ENCODE peak calls at places on chromosomes 12 and 14, in eight cellular contexts. B is CD8-positive, alpha-beta T cell; F is glutamatergic neuron; D is mucosa of descending colon; V is neural crest cell; Z is GM12865; G is left ventricle myocardium inferior; U is activated B cell treated with CpG ODN at 0.5 μM for 24 hours. T is an unnamed sample.

GRCh38 chr12:2919249-2919648 is 28.6 kb downstream of the TULP3 start:
- DNase-seq in B (no peak), F (no peak), U (no peak), D (no peak), V (no peak), G (no peak), Z (no peak), T (no peak)

GRCh38 chr14:76926521-76927251 is 100.5 kb downstream of the LRRC74A start:
- DNase-seq in D (no peak), Z (peak; percentile 74), G (peak; percentile 75), U (no peak), V (no peak), F (peak; percentile 58), B (peak; percentile 46), T (peak; percentile 80)

GRCh38 chr12:76096079-76096651 is 11.7 kb upstream of the NAP1L1 start:
- DNase-seq in G (no peak), B (no peak), F (no peak), D (no peak), U (no peak), V (no peak), Z (no peak), T (no peak)

GRCh38 chr14:69317780-69318179 is 57.8 kb downstream of the GALNT16 start:
- DNase-seq in F (no peak), G (no peak), U (no peak), D (no peak), V (no peak), Z (peak; percentile 38), B (no peak), T (peak; percentile 15)

GRCh38 chr12:19915392-19916192 is 452.7 kb upstream of the PDE3A start:
- DNase-seq in D (no peak), Z (peak; percentile 63), B (no peak), U (no peak), V (no peak), F (no peak), G (no peak), T (no peak)

GRCh38 chr12:95463019-95463418 is 10.9 kb upstream of the METAP2 start:
- DNase-seq in Z (no peak), G (no peak), F (no peak), U (no peak), D (no peak), B (no peak), V (no peak), T (no peak)

GRCh38 chr12:71627438-71628002 is 36.1 kb downstream of the ZFC3H1 start:
- DNase-seq in V (no peak), B (no peak), G (no peak), F (no peak), U (no peak), D (no peak), Z (no peak), T (no peak)

GRCh38 chr12:82144505-82144904 is 213.7 kb downstream of the CCDC59 start:
- DNase-seq in Z (no peak), V (no peak), U (no peak), B (no peak), G (no peak), D (no peak), F (no peak), T (no peak)

GRCh38 chr14:72818998-72819397 is 74.9 kb downstream of the DPF3 start:
- DNase-seq in D (no peak), F (no peak), V (no peak), U (no peak), B (no peak), Z (no peak), G (no peak), T (no peak)

GRCh38 chr14:99820702-99821331 is 27.6 kb downstream of the EML1 start:
- DNase-seq in F (no peak), Z (no peak), B (no peak), G (no peak), V (no peak), U (no peak), D (no peak), T (no peak)

GRCh38 chr12:108856428-108857157 is 790 bp downstream of the SSH1 start:
- DNase-seq in D (peak; percentile 87), G (peak; percentile 83), B (peak; percentile 40), F (peak; percentile 40), V (no peak), U (no peak), Z (peak; percentile 59), T (no peak)

GRCh38 chr14:31717294-31718085 is 156.3 kb downstream of the NUBPL start:
- DNase-seq in D (no peak), B (no peak), V (no peak), G (no peak), U (no peak), F (no peak), Z (no peak), T (no peak)

GRCh38 chr14:71244341-71244740 is 337.1 kb downstream of the PCNX1 start:
- DNase-seq in V (no peak), U (no peak), G (no peak), D (no peak), Z (no peak), F (no peak), B (no peak), T (no peak)

GRCh38 chr12:114371250-114371649 is 34.7 kb downstream of the TBX5 start:
- DNase-seq in V (no peak), F (no peak), D (no peak), G (no peak), B (no peak), Z (no peak), U (no peak), T (no peak)

GRCh38 chr12:85325452-85325851 is 45.4 kb downstream of the ALX1 start:
- DNase-seq in F (peak; percentile 14), G (no peak), U (no peak), B (no peak), D (no peak), V (no peak), Z (no peak), T (no peak)

GRCh38 chr12:108825205-108825950 is 32.0 kb downstream of the SSH1 start:
- DNase-seq in B (no peak), D (no peak), F (no peak), Z (peak; percentile 24), U (no peak), V (no peak), G (no peak), T (peak; percentile 65)

GRCh38 chr12:53078425-53079225 is 565 bp downstream of the SPRYD3 start:
- DNase-seq in G (no peak), F (no peak), V (no peak), B (peak; percentile 26), D (no peak), U (no peak), Z (peak; percentile 60), T (no peak)

GRCh38 chr12:105336411-105336810 is 5.9 kb downstream of the C12orf75 start:
- DNase-seq in U (no peak), D (no peak), B (no peak), F (no peak), Z (no peak), G (no peak), V (no peak), T (no peak)

GRCh38 chr12:79841248-79841877 is 93.5 kb downstream of the PPP1R12A start:
- DNase-seq in U (no peak), D (no peak), G (no peak), Z (no peak), F (no peak), B (no peak), V (no peak), T (no peak)
- TF ChIP-seq CTCF in U (no peak), D (no peak), G (no peak), Z (no peak), F (no peak), B (no peak), V (no peak), T (no peak)

DNA sequence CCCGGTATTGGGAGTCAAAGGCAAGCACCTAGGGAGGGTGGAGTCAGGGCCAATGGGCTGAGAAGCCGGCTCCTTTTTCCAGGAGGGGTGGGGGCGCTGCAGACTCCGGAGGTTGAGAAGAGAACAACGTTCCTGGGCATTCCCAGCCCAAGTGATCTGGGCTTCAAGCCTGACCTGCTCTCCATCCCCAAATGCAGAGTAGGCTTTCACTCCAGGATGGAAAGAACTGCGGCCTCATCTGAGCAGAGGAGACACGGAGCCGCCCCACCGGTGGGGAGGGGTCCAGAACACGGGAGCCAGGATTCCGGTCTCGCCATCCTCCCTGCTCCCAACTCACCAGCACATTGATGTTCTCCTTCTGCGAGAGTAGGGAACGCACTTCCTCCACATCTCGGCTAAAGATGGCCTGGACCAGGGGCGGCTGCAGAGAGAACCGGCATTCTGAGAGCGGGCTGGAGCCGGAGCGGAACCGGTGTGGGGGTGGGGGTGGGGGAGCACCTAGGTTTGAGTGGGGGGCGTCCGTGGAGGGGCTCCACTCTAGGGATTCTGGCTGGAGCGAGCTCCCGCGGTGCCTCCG is 605 bp downstream of the ANKRD52 start:
- DNase-seq in D (no peak), G (no peak), U (no peak), Z (no peak), B (no peak), F (peak; percentile 65), V (peak; percentile 38), T (no peak)
- TF ChIP-seq CTCF in D (no peak), G (no peak), U (no peak), Z (no peak), B (no peak), F (no peak), V (no peak), T (no peak)

GRCh38 chr14:92247347-92247746 is 75.6 kb upstream of the SLC24A4 start:
- DNase-seq in U (no peak), G (no peak), B (no peak), V (no peak), F (no peak), D (no peak), Z (no peak), T (no peak)
- TF ChIP-seq CTCF in U (no peak), G (no peak), B (no peak), V (no peak), F (no peak), D (no peak), Z (no peak), T (no peak)

GRCh38 chr12:107225626-107226025 is 132.3 kb upstream of the CRY1 start:
- DNase-seq in U (no peak), G (no peak), B (no peak), Z (no peak), V (no peak), F (no peak), D (no peak), T (no peak)

GRCh38 chr12:107228076-107228475 is 134.7 kb upstream of the CRY1 start:
- DNase-seq in G (no peak), V (no peak), Z (no peak), U (no peak), F (no peak), B (no peak), D (no peak), T (no peak)

GRCh38 chr12:107219301-107219700 is 126.0 kb upstream of the CRY1 start:
- DNase-seq in D (no peak), U (no peak), V (no peak), F (no peak), B (no peak), Z (no peak), G (no peak), T (no peak)

GRCh38 chr12:107221909-107222308 is 128.6 kb upstream of the CRY1 start:
- DNase-seq in F (no peak), U (no peak), Z (no peak), G (no peak), B (no peak), V (no peak), D (no peak), T (no peak)

DNA sequence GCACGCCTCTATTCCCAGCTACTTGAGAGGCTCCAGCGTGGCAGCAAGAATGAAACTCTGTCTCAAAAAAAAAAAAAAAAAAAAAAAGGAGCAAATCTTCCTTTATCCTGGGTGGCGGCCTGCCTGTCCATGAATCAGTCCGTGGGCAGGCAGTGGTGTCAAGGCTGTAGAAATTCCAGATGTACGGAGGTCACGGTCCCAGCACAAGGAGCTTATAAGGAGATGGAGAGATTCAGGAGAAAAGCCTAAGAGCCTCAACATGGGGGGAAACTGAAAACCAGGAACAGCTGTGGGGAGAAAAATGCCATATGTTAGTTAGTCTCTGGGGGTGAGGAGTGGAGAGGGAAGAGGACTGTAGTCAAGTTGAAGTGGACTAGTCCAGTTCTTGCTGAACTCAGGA is 130.5 kb upstream of the CRY1 start:
- DNase-seq in F (no peak), Z (no peak), V (no peak), U (no peak), D (no peak), B (no peak), G (no peak), T (no peak)
- TF ChIP-seq CTCF in F (no peak), Z (no peak), V (no peak), U (no peak), D (no peak), B (no peak), G (no peak), T (no peak)

T was measured in GM10248.